ENCODE peak calls at places on chromosomes 11 and 22, in five cellular contexts. T, H, W, G and B are unnamed samples.

GRCh38 chr11:36349345-36350136 is 53.5 kb downstream of the PRR5L start:
- DNase-seq in G (no peak), W (no peak), H (no peak), T (peak; percentile 11), B (no peak)

GRCh38 chr11:33651555-33651954 is 49.1 kb downstream of the C11orf91 start:
- DNase-seq in H (no peak), W (no peak), T (no peak), G (no peak), B (no peak)

GRCh38 chr22:26658671-26659478 is 1.5 kb downstream of the MIAT start:
- DNase-seq in W (peak; percentile 96), T (peak; percentile 84), H (peak; percentile 92), G (no peak), B (peak; percentile 97)

GRCh38 chr11:5690216-5690615 is 626 bp downstream of the TRIM22 start:
- DNase-seq in T (no peak), G (no peak), H (peak; percentile 56), W (no peak), B (peak; percentile 25)

GRCh38 chr11:20363500-20364411 is at the start of gene HTATIP2:
- DNase-seq in G (no peak), T (peak; percentile 71), H (peak; percentile 64), W (peak; percentile 71), B (peak; percentile 61)

GRCh38 chr11:29051935-29052334 is 943.7 kb downstream of the METTL15 start:
- DNase-seq in H (peak; percentile 27), G (no peak), T (no peak), W (no peak), B (peak; percentile 40)

GRCh38 chr11:68340784-68341556 is 28.6 kb downstream of the LRP5 start:
- DNase-seq in H (no peak), W (no peak), G (no peak), T (no peak), B (no peak)

GRCh38 chr11:107370390-107370789 is 87.2 kb downstream of the CWF19L2 start:
- DNase-seq in G (no peak), H (peak; percentile 43), T (no peak), W (no peak), B (peak; percentile 59)

GRCh38 chr22:22410677-22411076 is 97.9 kb downstream of the ZNF280B start:
- DNase-seq in T (no peak), G (no peak), H (no peak), W (no peak), B (no peak)

GRCh38 chr22:43992331-43992821 is 31.7 kb upstream of the PARVB start:
- DNase-seq in H (peak; percentile 62), G (no peak), T (peak; percentile 10), W (no peak), B (peak; percentile 9)

GRCh38 chr11:43521471-43521870 is 159.1 kb upstream of the HSD17B12 start:
- DNase-seq in G (no peak), W (no peak), T (no peak), H (no peak), B (no peak)

GRCh38 chr22:22465782-22466181 is 42.8 kb downstream of the ZNF280B start:
- DNase-seq in T (no peak), G (no peak), H (no peak), W (no peak), B (peak; percentile 28)

GRCh38 chr22:17176715-17177114 is 17.6 kb upstream of the HDHD5 start:
- DNase-seq in W (no peak), G (no peak), T (no peak), H (no peak), B (no peak)